ENCODE peak calls at places on chromosomes 12 and 14, in nine cellular contexts. C is GM18507; Z is K562; R is AG09319; E is CD8-positive, alpha-beta memory T cell; V is gastrocnemius medialis; H is naive thymus-derived CD4-positive, alpha-beta T cell; W is NB4; Q is HuH-7. I is an unnamed sample.

GRCh38 chr14:64478634-64479250 is 13.4 kb downstream of the AKAP5 start:
- DNase-seq in R (no peak), V (no peak), H (no peak), E (no peak), W (peak), C (no peak), Q (no peak), Z (no peak), I (no peak)

GRCh38 chr12:124847675-124848074 is 16.0 kb downstream of the SCARB1 start:
- DNase-seq in R (no peak), C (no peak), W (no peak), E (no peak), H (no peak), V (no peak), Z (no peak), Q (no peak), I (no peak)

GRCh38 chr12:13222076-13222475 is 25.6 kb downstream of the EMP1 start:
- DNase-seq in R (no peak), Q (no peak), V (peak), E (no peak), Z (no peak), C (no peak), H (no peak), W (no peak), I (no peak)

GRCh38 chr12:31742891-31743290 is 14.1 kb upstream of the AMN1 start:
- DNase-seq in C (no peak), Z (no peak), R (no peak), Q (no peak), E (no peak), H (no peak), V (no peak), W (peak), I (no peak)

GRCh38 chr12:52445876-52446275 is 6.1 kb downstream of the KRT6B start:
- DNase-seq in H (no peak), W (no peak), C (no peak), Q (no peak), V (no peak), E (no peak), Z (no peak), R (no peak), I (no peak)

GRCh38 chr12:104438134-104438533 is 18.6 kb upstream of the CHST11 start:
- DNase-seq in V (no peak), C (no peak), Z (no peak), H (no peak), R (no peak), Q (no peak), W (no peak), E (no peak), I (no peak)

GRCh38 chr14:85622106-85622505 is 92.2 kb downstream of the FLRT2 start:
- DNase-seq in E (no peak), C (no peak), W (no peak), V (no peak), R (no peak), H (no peak), Z (no peak), Q (no peak), I (no peak)

GRCh38 chr14:36647827-36648753 is 13.6 kb upstream of the PAX9 start:
- DNase-seq in Z (peak), W (no peak), C (no peak), E (no peak), V (no peak), R (no peak), H (no peak), Q (peak), I (no peak)

GRCh38 chr12:131941116-131941986 is 8.4 kb upstream of the EP400 start:
- DNase-seq in Z (no peak), W (no peak), Q (no peak), H (no peak), R (no peak), V (no peak), E (peak), C (no peak), I (no peak)

GRCh38 chr14:26204954-26205479 is 392.8 kb downstream of the NOVA1 start:
- DNase-seq in W (no peak), Q (no peak), R (no peak), H (no peak), C (no peak), V (peak), E (no peak), Z (no peak), I (peak)

GRCh38 chr12:16349132-16349463 is 1.7 kb downstream of the MGST1 start:
- DNase-seq in E (no peak), V (peak), Z (peak), W (peak), H (no peak), C (no peak), Q (no peak), R (peak), I (peak)

GRCh38 chr12:114263031-114263825 is 142.7 kb downstream of the TBX5 start:
- DNase-seq in E (no peak), Q (no peak), C (no peak), R (no peak), V (no peak), W (no peak), Z (no peak), H (no peak), I (no peak)

GRCh38 chr14:46653031-46653775 is 1.6 kb upstream of the RPL10L start:
- DNase-seq in R (no peak), Q (no peak), Z (no peak), H (no peak), E (no peak), C (no peak), V (no peak), W (no peak), I (no peak)

GRCh38 chr12:2958432-2959193 is 584 bp upstream of the TEAD4 start:
- DNase-seq in C (no peak), V (peak), E (no peak), Z (peak), H (no peak), Q (peak), W (no peak), R (peak), I (peak)

GRCh38 chr12:111405856-111406473 is at the start of gene SH2B3:
- DNase-seq in C (no peak), Q (peak), Z (peak), H (no peak), R (no peak), W (no peak), E (peak), V (no peak), I (no peak)

GRCh38 chr14:100529561-100530031 is 57.6 kb downstream of the BEGAIN start:
- DNase-seq in Z (no peak), E (peak), W (no peak), V (peak), C (no peak), Q (peak), H (no peak), R (no peak), I (no peak)

GRCh38 chr14:30382221-30382620 is 176.7 kb upstream of the G2E3 start:
- DNase-seq in Z (no peak), H (no peak), C (no peak), Q (no peak), E (no peak), W (no peak), R (no peak), V (no peak), I (no peak)

GRCh38 chr14:40599726-40600125 is 1007.0 kb upstream of the LRFN5 start:
- DNase-seq in E (no peak), Q (no peak), H (no peak), V (no peak), C (no peak), W (no peak), R (no peak), Z (no peak), I (no peak)

GRCh38 chr12:115362319-115362976 is 678.5 kb upstream of the TBX3 start:
- DNase-seq in H (no peak), Z (no peak), E (no peak), R (no peak), V (no peak), W (no peak), C (no peak), Q (no peak), I (no peak)

GRCh38 chr12:131946757-131947156 is 3.0 kb upstream of the EP400 start:
- DNase-seq in W (no peak), V (no peak), C (no peak), Q (no peak), E (peak), H (no peak), Z (no peak), R (no peak), I (peak)

GRCh38 chr12:51672334-51672733 is 81.3 kb downstream of the SCN8A start:
- DNase-seq in E (no peak), W (no peak), V (no peak), R (no peak), C (no peak), Q (no peak), Z (no peak), H (no peak), I (no peak)

GRCh38 chr12:43444940-43445564 is 107.0 kb downstream of the ADAMTS20 start:
- DNase-seq in V (no peak), C (peak), R (peak), Q (no peak), H (no peak), Z (peak), E (peak), W (peak), I (peak)

GRCh38 chr12:68042212-68042699 is 53.0 kb downstream of the IFNG-AS1 start:
- DNase-seq in E (no peak), C (peak), Q (no peak), W (peak), R (no peak), H (no peak), V (no peak), Z (no peak), I (no peak)

GRCh38 chr12:31117203-31118011 is 43.7 kb downstream of the DDX11 start:
- DNase-seq in R (no peak), H (no peak), C (no peak), V (no peak), W (peak), Q (peak), Z (peak), E (peak), I (peak)

I was measured in tibial artery.